ENCODE peak calls at places on chromosomes 2 and 18, in eight cellular contexts. P is brain microvascular endothelial cell; O is brain pericyte; E is pancreas; W is EL; D is G401; S is stimulated activated CD4-positive, alpha-beta T cell treated with anti-CD3 and anti-CD28 coated beads, Interleukin-4, amount 100 ng/mL, for 1 hour; L is NCI-H774. M is an unnamed sample.
A peak's percentile ranks its signal among the peaks of the same experiment; 100 is the strongest.

GRCh38 chr2:8412586-8412985 is 269.3 kb upstream of the ID2 start:
- DNase-seq in L (no peak), W (no peak), D (peak; percentile 25), E (no peak), P (no peak), O (no peak), S (no peak), M (no peak)

GRCh38 chr2:37459095-37459981 is 114.9 kb downstream of the QPCT start:
- DNase-seq in L (no peak), P (peak; percentile 82), O (no peak), S (no peak), E (no peak), W (peak; percentile 81), D (no peak), M (no peak)

GRCh38 chr2:176553685-176554106 is 284.5 kb downstream of the MTX2 start:
- DNase-seq in W (peak; percentile 69), D (peak; percentile 71), P (peak; percentile 14), E (peak; percentile 80), L (peak; percentile 47), S (peak; percentile 45), O (no peak), M (peak; percentile 21)

GRCh38 chr18:49038423-49038822 is 87.7 kb upstream of the SMAD7 start:
- DNase-seq in O (no peak), E (no peak), L (no peak), W (no peak), D (no peak), P (no peak), S (no peak), M (no peak)

GRCh38 chr2:98346259-98347236 is at the start of gene CNGA3:
- DNase-seq in S (peak; percentile 29), E (peak; percentile 71), L (no peak), W (no peak), D (no peak), P (no peak), O (no peak), M (no peak)

GRCh38 chr2:64359176-64359891 is 94.6 kb upstream of the LGALSL start:
- DNase-seq in S (no peak), D (no peak), W (peak; percentile 22), P (no peak), E (no peak), L (no peak), O (no peak), M (peak; percentile 54)

GRCh38 chr2:1751768-1752725 is 7.7 kb upstream of the PXDN start:
- DNase-seq in D (no peak), O (no peak), L (no peak), S (no peak), W (no peak), P (no peak), E (peak; percentile 42), M (no peak)

GRCh38 chr18:62384610-62385097 is 59.5 kb downstream of the TNFRSF11A start:
- DNase-seq in D (no peak), S (no peak), P (no peak), E (no peak), L (no peak), W (peak; percentile 21), O (no peak), M (no peak)

GRCh38 chr2:159600752-159601151 is 15.6 kb downstream of the BAZ2B start:
- DNase-seq in P (peak; percentile 45), L (no peak), S (no peak), D (no peak), O (no peak), W (peak; percentile 49), E (no peak), M (no peak)

GRCh38 chr2:108412995-108413726 is 35.4 kb downstream of the SULT1C4 start:
- DNase-seq in E (no peak), S (no peak), O (no peak), D (no peak), L (no peak), W (peak; percentile 99), P (peak; percentile 86), M (peak; percentile 44)

GRCh38 chr2:225122582-225123486 is 80.6 kb upstream of the DOCK10 start:
- DNase-seq in O (no peak), P (peak; percentile 37), L (no peak), W (peak; percentile 38), S (peak; percentile 16), D (no peak), E (no peak), M (no peak)

GRCh38 chr2:240996161-240996833 is 2.1 kb upstream of the SNED1 start:
- DNase-seq in D (no peak), P (no peak), L (no peak), O (no peak), S (no peak), E (peak; percentile 58), W (no peak), M (no peak)

M was measured in smooth muscle cell of the brain vasculature.